ENCODE peak calls at places on chromosomes 11 and 22, in four cellular contexts. One of them, this sample, is unnamed.

GRCh38 chr11:67354314-67355022 is 1.1 kb upstream of the POLD4 start:
- DNase-seq in WTC11: no peak
- DNase-seq in GM12878: no peak
- DNase-seq in K562: peak; percentile 92
- DNase-seq in this sample: peak; percentile 97

GRCh38 chr11:114614127-114614720 is 18.6 kb upstream of the NXPE4 start:
- DNase-seq in GM12878: no peak
- DNase-seq in WTC11: no peak
- DNase-seq in K562: no peak
- DNase-seq in this sample: no peak

GRCh38 chr11:100878474-100878873 is 191.4 kb downstream of the ARHGAP42 start:
- DNase-seq in K562: no peak
- DNase-seq in WTC11: no peak
- DNase-seq in GM12878: no peak
- DNase-seq in this sample: no peak

GRCh38 chr22:20833225-20833665 is 25.4 kb downstream of the PI4KA start:
- DNase-seq in GM12878: no peak
- DNase-seq in WTC11: no peak
- DNase-seq in K562: no peak
- DNase-seq in this sample: no peak

GRCh38 chr22:17906978-17907730 is 117.2 kb downstream of the MICAL3 start:
- DNase-seq in K562: no peak
- DNase-seq in GM12878: no peak
- DNase-seq in WTC11: no peak
- DNase-seq in this sample: no peak

GRCh38 chr11:39817248-39817647 is 1642.2 kb downstream of the LRRC4C start:
- DNase-seq in GM12878: no peak
- DNase-seq in WTC11: no peak
- DNase-seq in K562: no peak
- DNase-seq in this sample: no peak

GRCh38 chr22:49136041-49136815 is 691.4 kb downstream of the BRD1 start:
- DNase-seq in K562: no peak
- DNase-seq in WTC11: no peak
- DNase-seq in GM12878: no peak
- DNase-seq in this sample: no peak

GRCh38 chr22:17109113-17109865 is 11.9 kb downstream of the TMEM121B start:
- DNase-seq in WTC11: no peak
- DNase-seq in K562: no peak
- DNase-seq in GM12878: no peak
- DNase-seq in this sample: no peak

GRCh38 chr11:107996025-107996776 is 12.5 kb upstream of the CUL5 start:
- DNase-seq in K562: no peak
- DNase-seq in WTC11: no peak
- DNase-seq in GM12878: no peak
- DNase-seq in this sample: no peak

DNA sequence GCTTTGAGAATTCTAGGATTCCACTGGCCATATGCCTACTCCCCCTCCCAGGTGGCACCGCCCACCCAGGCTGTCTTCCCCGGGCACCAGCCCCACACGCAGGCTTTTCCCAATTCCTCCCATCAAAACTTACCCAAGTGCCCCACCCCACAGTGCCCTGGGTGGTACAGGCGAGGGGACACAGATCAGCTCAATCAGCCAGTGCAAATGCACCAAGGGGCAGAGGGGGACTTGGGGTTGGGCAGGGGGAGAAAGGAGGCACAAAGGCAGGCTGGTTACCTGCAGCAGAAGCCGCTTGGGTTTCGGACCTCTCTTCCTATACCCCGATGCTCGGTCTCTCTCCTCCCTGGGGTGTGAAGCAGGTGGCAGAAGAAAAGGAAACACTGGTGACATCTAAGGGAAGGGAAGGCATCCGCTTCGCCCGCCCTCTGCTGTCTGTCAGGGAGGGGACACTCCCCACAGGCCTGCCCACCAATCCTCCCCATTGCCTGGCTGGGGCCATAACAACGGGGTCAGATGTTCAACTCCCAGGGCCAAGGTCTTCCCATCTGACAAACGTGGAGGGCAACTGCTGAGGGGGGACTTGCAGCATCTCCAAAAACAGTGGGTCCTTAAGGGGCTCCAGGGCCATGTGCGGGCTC is 14.0 kb downstream of the CBX7 start:
- DNase-seq in WTC11: no peak
- DNase-seq in K562: no peak
- DNase-seq in GM12878: no peak
- DNase-seq in this sample: no peak
- TF ChIP-seq TCF7 in WTC11: no peak
- TF ChIP-seq TCF7 in K562: no peak
- TF ChIP-seq TCF7 in GM12878: no peak
- TF ChIP-seq TCF7 in this sample: no peak

DNA sequence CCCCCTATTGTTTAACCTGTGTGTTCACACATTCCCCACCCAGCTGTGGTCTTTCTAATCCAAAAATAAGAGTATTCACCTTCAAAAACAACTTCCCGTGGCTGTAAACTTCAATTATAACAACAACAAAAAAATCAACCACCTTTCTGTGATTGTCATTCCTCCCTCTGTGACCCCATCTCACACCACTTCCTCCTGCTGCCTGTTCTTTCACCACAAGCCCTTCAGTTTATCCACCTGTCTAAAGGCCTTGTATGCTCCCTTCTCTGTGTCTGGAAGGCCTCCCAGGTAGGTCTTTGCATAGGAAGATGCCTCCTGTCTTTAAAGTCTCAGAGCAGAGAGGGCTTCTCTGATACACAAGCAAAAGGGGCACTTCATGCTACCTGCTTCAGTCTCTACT is 707.7 kb downstream of the OPCML start:
- DNase-seq in WTC11: no peak
- DNase-seq in GM12878: no peak
- DNase-seq in K562: no peak
- DNase-seq in this sample: no peak
- TF ChIP-seq TCF7 in WTC11: no peak
- TF ChIP-seq TCF7 in GM12878: no peak
- TF ChIP-seq TCF7 in K562: no peak
- TF ChIP-seq TCF7 in this sample: no peak

GRCh38 chr11:112793416-112793815 is 167.8 kb upstream of the NCAM1 start:
- DNase-seq in GM12878: no peak
- DNase-seq in WTC11: no peak
- DNase-seq in K562: no peak
- DNase-seq in this sample: no peak

GRCh38 chr11:112795896-112796686 is 165.1 kb upstream of the NCAM1 start:
- DNase-seq in GM12878: no peak
- DNase-seq in WTC11: no peak
- DNase-seq in K562: no peak
- DNase-seq in this sample: no peak

GRCh38 chr11:112797072-112797471 is 164.1 kb upstream of the NCAM1 start:
- DNase-seq in K562: no peak
- DNase-seq in WTC11: peak; percentile 50
- DNase-seq in GM12878: no peak
- DNase-seq in this sample: no peak

GRCh38 chr11:112794321-112794720 is 166.9 kb upstream of the NCAM1 start:
- DNase-seq in K562: no peak
- DNase-seq in GM12878: no peak
- DNase-seq in WTC11: no peak
- DNase-seq in this sample: no peak

GRCh38 chr11:112795142-112795815 is 165.9 kb upstream of the NCAM1 start:
- DNase-seq in WTC11: peak; percentile 67
- DNase-seq in GM12878: no peak
- DNase-seq in K562: peak; percentile 60
- DNase-seq in this sample: peak; percentile 19
- TF ChIP-seq TCF7 in WTC11: no peak
- TF ChIP-seq TCF7 in GM12878: no peak
- TF ChIP-seq TCF7 in K562: no peak
- TF ChIP-seq TCF7 in this sample: no peak

GRCh38 chr11:109338131-109338530 is 83.9 kb upstream of the C11orf87 start:
- DNase-seq in GM12878: no peak
- DNase-seq in WTC11: no peak
- DNase-seq in K562: no peak
- DNase-seq in this sample: no peak

GRCh38 chr11:109343242-109343641 is 78.7 kb upstream of the C11orf87 start:
- DNase-seq in K562: no peak
- DNase-seq in WTC11: no peak
- DNase-seq in GM12878: no peak
- DNase-seq in this sample: no peak

GRCh38 chr11:109347304-109347703 is 74.7 kb upstream of the C11orf87 start:
- DNase-seq in K562: no peak
- DNase-seq in WTC11: no peak
- DNase-seq in GM12878: no peak
- DNase-seq in this sample: no peak

DNA sequence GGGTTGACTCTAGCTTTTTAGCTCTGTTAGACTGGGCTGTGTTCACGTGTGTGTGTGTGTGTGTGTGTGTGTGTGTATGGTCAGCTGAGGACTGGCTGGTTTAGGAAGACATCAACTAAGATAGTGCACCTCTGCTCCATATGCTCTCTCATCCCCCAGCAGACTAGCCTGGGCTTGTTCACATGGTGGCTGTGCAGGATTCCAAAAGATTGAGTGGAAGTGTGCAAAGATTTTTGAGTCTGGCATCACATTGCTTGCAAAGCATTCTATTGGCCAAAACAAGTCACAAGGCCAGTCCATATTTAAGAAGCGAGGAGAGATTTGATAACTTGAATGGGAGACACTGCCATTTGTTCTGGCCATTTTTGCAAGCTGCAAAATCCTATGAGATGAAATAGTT is 79.7 kb upstream of the C11orf87 start:
- DNase-seq in K562: no peak
- DNase-seq in GM12878: no peak
- DNase-seq in WTC11: no peak
- DNase-seq in this sample: no peak
- TF ChIP-seq TCF7 in K562: no peak
- TF ChIP-seq TCF7 in GM12878: no peak
- TF ChIP-seq TCF7 in WTC11: no peak
- TF ChIP-seq TCF7 in this sample: no peak

DNA sequence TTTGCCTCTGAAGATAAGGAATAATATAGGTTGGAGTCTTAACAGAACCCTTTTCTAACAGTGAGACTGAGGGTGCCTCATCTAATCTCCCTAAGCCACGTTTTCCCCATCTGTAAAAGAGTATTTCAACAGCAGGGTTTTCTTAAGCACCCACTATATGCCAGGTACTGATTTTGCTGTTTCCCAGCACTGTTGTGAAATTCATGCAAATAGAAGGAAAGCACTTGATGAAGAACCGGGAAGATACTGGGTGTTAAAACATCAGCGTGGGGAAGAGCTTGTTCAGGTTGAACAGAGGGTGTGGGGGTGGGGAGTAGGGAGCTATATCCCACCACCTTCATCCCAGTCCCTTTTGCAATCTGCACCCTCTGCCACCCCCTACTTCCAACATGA is 2.8 kb downstream of the HMOX1 start:
- DNase-seq in GM12878: no peak
- DNase-seq in WTC11: no peak
- DNase-seq in K562: no peak
- DNase-seq in this sample: no peak
- TF ChIP-seq TCF7 in GM12878: no peak
- TF ChIP-seq TCF7 in WTC11: no peak
- TF ChIP-seq TCF7 in K562: no peak
- TF ChIP-seq TCF7 in this sample: no peak

GRCh38 chr11:71342116-71342515 is 89.7 kb upstream of the SHANK2 start:
- DNase-seq in GM12878: no peak
- DNase-seq in K562: no peak
- DNase-seq in WTC11: no peak
- DNase-seq in this sample: no peak

GRCh38 chr11:71341596-71341995 is 89.2 kb upstream of the SHANK2 start:
- DNase-seq in WTC11: no peak
- DNase-seq in K562: no peak
- DNase-seq in GM12878: no peak
- DNase-seq in this sample: no peak

GRCh38 chr11:71340076-71340606 is 87.8 kb upstream of the SHANK2 start:
- DNase-seq in WTC11: no peak
- DNase-seq in K562: no peak
- DNase-seq in GM12878: no peak
- DNase-seq in this sample: no peak

GRCh38 chr11:71339178-71339881 is 87.0 kb upstream of the SHANK2 start:
- DNase-seq in GM12878: no peak
- DNase-seq in WTC11: no peak
- DNase-seq in K562: no peak
- DNase-seq in this sample: no peak

GRCh38 chr11:71341173-71341572 is 88.8 kb upstream of the SHANK2 start:
- DNase-seq in K562: no peak
- DNase-seq in WTC11: no peak
- DNase-seq in GM12878: no peak
- DNase-seq in this sample: no peak
- TF ChIP-seq TCF7 in K562: no peak
- TF ChIP-seq TCF7 in WTC11: no peak
- TF ChIP-seq TCF7 in GM12878: no peak
- TF ChIP-seq TCF7 in this sample: no peak